ENCODE peak calls at places on chromosome 14, in five cellular contexts. K is aorta; R is cerebellum; G is glutamatergic neuron; C is stimulated activated CD8-positive, alpha-beta memory T cell treated with anti-CD3 and anti-CD28 coated beads, Interleukin-7, amount 100 ng/mL, for 1 hour. D is an unnamed sample.

GRCh38 chr14:26765768-26766550 is 168.1 kb upstream of the NOVA1 start:
- DNase-seq in K (no peak), R (no peak), G (no peak), C (no peak), D (peak; percentile 64)

GRCh38 chr14:89507521-89507920 is 90.5 kb upstream of the FOXN3 start:
- DNase-seq in K (no peak), R (no peak), G (no peak), C (no peak), D (no peak)

GRCh38 chr14:69045857-69046351 is 66.8 kb upstream of the ACTN1 start:
- DNase-seq in K (no peak), R (no peak), G (no peak), C (no peak), D (no peak)

GRCh38 chr14:61322011-61322798 is 826 bp downstream of the PRKCH start:
- DNase-seq in K (no peak), R (no peak), G (peak; percentile 18), C (no peak), D (peak; percentile 64)

GRCh38 chr14:81458352-81458751 is 58.2 kb upstream of the STON2 start:
- DNase-seq in K (no peak), R (no peak), G (no peak), C (no peak), D (no peak)

GRCh38 chr14:22824711-22825359 is 4.9 kb upstream of the MRPL52 start:
- DNase-seq in K (peak; percentile 76), R (no peak), G (no peak), C (no peak), D (no peak)

GRCh38 chr14:50756300-50756699 is 74.7 kb downstream of the NIN start:
- DNase-seq in K (no peak), R (no peak), G (no peak), C (no peak), D (no peak)

GRCh38 chr14:24297190-24297964 is 2.2 kb downstream of the DHRS1 start:
- DNase-seq in K (no peak), R (no peak), G (no peak), C (no peak), D (no peak)

GRCh38 chr14:101780390-101780789 is 18.9 kb downstream of the PPP2R5C start:
- DNase-seq in K (peak; percentile 57), R (no peak), G (no peak), C (no peak), D (no peak)

GRCh38 chr14:85625925-85626585 is 96.1 kb downstream of the FLRT2 start:
- DNase-seq in K (no peak), R (no peak), G (no peak), C (no peak), D (no peak)

GRCh38 chr14:36747411-36748184 is 85.9 kb downstream of the PAX9 start:
- DNase-seq in K (no peak), R (no peak), G (no peak), C (no peak), D (no peak)

GRCh38 chr14:25537846-25538455 is 488.0 kb upstream of the STXBP6 start:
- DNase-seq in K (no peak), R (no peak), G (peak; percentile 74), C (no peak), D (no peak)

GRCh38 chr14:79256311-79256879 is 954.9 kb downstream of the DIO2 start:
- DNase-seq in K (no peak), R (no peak), G (no peak), C (no peak), D (no peak)

GRCh38 chr14:103839569-103839968 is 7.8 kb downstream of the PPP1R13B start:
- DNase-seq in K (no peak), R (no peak), G (no peak), C (no peak), D (no peak)

GRCh38 chr14:85572845-85573244 is 42.9 kb downstream of the FLRT2 start:
- DNase-seq in K (no peak), R (no peak), G (no peak), C (no peak), D (no peak)